ENCODE peak calls at places on chromosomes 5 and 9, in six cellular contexts. One of them, this sample, is unnamed.
A peak's percentile ranks its signal among the peaks of the same experiment; 100 is the strongest.

GRCh38 chr5:100270323-100270771 is 264.8 kb upstream of the FAM174A start:
- DNase-seq in body of pancreas: no peak
- DNase-seq in heart right ventricle: no peak
- DNase-seq in tibial nerve: no peak
- DNase-seq in HCT116: no peak
- DNase-seq in upper lobe of right lung: no peak
- DNase-seq in this sample: no peak

GRCh38 chr5:39205550-39205949 is 13.8 kb downstream of the FYB1 start:
- DNase-seq in tibial nerve: no peak
- DNase-seq in body of pancreas: no peak
- DNase-seq in HCT116: no peak
- DNase-seq in upper lobe of right lung: no peak
- DNase-seq in heart right ventricle: no peak
- DNase-seq in this sample: no peak

GRCh38 chr5:78738693-78739300 is 90.2 kb upstream of the LHFPL2 start:
- DNase-seq in heart right ventricle: no peak
- DNase-seq in upper lobe of right lung: no peak
- DNase-seq in HCT116: no peak
- DNase-seq in body of pancreas: peak; percentile 63
- DNase-seq in tibial nerve: no peak
- DNase-seq in this sample: no peak

GRCh38 chr5:171427318-171428167 is 8.1 kb downstream of the FGF18 start:
- DNase-seq in HCT116: no peak
- DNase-seq in body of pancreas: no peak
- DNase-seq in upper lobe of right lung: peak; percentile 63
- DNase-seq in tibial nerve: no peak
- DNase-seq in heart right ventricle: peak; percentile 84
- DNase-seq in this sample: no peak

GRCh38 chr9:137785704-137786161 is 91.8 kb upstream of the CACNA1B start:
- DNase-seq in heart right ventricle: no peak
- DNase-seq in tibial nerve: no peak
- DNase-seq in upper lobe of right lung: peak; percentile 54
- DNase-seq in body of pancreas: no peak
- DNase-seq in HCT116: no peak
- DNase-seq in this sample: no peak

GRCh38 chr9:5499889-5500398 is 10.4 kb upstream of the PDCD1LG2 start:
- DNase-seq in heart right ventricle: peak; percentile 70
- DNase-seq in tibial nerve: no peak
- DNase-seq in upper lobe of right lung: no peak
- DNase-seq in body of pancreas: peak; percentile 33
- DNase-seq in HCT116: no peak
- DNase-seq in this sample: no peak

GRCh38 chr9:77495834-77496671 is 152.1 kb downstream of the GNA14 start:
- DNase-seq in upper lobe of right lung: no peak
- DNase-seq in HCT116: no peak
- DNase-seq in tibial nerve: no peak
- DNase-seq in body of pancreas: peak; percentile 12
- DNase-seq in heart right ventricle: no peak
- DNase-seq in this sample: no peak

GRCh38 chr5:135547590-135548254 is 12.0 kb upstream of the NEUROG1 start:
- DNase-seq in tibial nerve: no peak
- DNase-seq in body of pancreas: no peak
- DNase-seq in heart right ventricle: no peak
- DNase-seq in upper lobe of right lung: no peak
- DNase-seq in HCT116: no peak
- DNase-seq in this sample: no peak

GRCh38 chr5:108681079-108681921 is 66.4 kb upstream of the FER start:
- DNase-seq in upper lobe of right lung: no peak
- DNase-seq in tibial nerve: no peak
- DNase-seq in heart right ventricle: peak; percentile 59
- DNase-seq in body of pancreas: peak; percentile 62
- DNase-seq in HCT116: peak; percentile 51
- DNase-seq in this sample: peak; percentile 30

GRCh38 chr5:33105521-33105941 is 335.2 kb upstream of the TARS1 start:
- DNase-seq in body of pancreas: no peak
- DNase-seq in heart right ventricle: no peak
- DNase-seq in HCT116: no peak
- DNase-seq in upper lobe of right lung: no peak
- DNase-seq in tibial nerve: no peak
- DNase-seq in this sample: no peak

GRCh38 chr9:132541051-132541450 is 41.4 kb upstream of the BARHL1 start:
- DNase-seq in tibial nerve: no peak
- DNase-seq in body of pancreas: no peak
- DNase-seq in heart right ventricle: no peak
- DNase-seq in upper lobe of right lung: no peak
- DNase-seq in HCT116: no peak
- DNase-seq in this sample: no peak

GRCh38 chr9:95036676-95037075 is 280.8 kb downstream of the FANCC start:
- DNase-seq in heart right ventricle: no peak
- DNase-seq in HCT116: no peak
- DNase-seq in upper lobe of right lung: no peak
- DNase-seq in tibial nerve: no peak
- DNase-seq in body of pancreas: no peak
- DNase-seq in this sample: no peak

DNA sequence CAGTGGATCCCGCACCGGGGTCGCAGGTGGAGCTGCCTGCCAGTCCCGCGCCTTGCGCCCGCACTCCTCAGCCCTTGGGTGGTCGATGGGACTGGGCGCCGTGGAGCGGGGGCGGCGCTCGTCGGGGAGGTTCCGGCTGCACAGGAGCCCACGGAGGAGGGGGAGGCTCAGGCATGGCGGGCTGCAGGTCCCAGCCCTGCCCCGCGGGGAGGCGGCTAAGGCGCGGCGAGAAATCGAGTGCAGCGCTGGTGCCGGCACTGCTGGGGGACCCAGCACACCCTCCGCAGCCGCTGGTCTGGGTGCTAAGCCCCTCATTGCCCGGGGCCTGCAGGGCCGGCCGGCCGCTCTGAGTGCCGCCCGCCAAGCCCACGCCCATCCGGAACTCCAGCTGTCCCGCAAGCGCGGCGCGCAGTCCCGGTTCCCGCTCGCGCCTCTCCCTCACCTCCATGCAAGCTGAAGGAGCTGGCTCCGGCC is 120.6 kb upstream of the MEF2C start:
- DNase-seq in tibial nerve: no peak
- DNase-seq in heart right ventricle: no peak
- DNase-seq in HCT116: no peak
- DNase-seq in body of pancreas: no peak
- DNase-seq in upper lobe of right lung: no peak
- DNase-seq in this sample: no peak
- H3K27ac ChIP-seq in tibial nerve: no peak overlapping the region
- H3K27ac ChIP-seq in heart right ventricle: no peak overlapping the region
- H3K27ac ChIP-seq in HCT116: no peak overlapping the region
- H3K27ac ChIP-seq in body of pancreas: no peak overlapping the region
- H3K27ac ChIP-seq in upper lobe of right lung: no peak overlapping the region
- H3K27ac ChIP-seq in this sample: no peak overlapping the region

DNA sequence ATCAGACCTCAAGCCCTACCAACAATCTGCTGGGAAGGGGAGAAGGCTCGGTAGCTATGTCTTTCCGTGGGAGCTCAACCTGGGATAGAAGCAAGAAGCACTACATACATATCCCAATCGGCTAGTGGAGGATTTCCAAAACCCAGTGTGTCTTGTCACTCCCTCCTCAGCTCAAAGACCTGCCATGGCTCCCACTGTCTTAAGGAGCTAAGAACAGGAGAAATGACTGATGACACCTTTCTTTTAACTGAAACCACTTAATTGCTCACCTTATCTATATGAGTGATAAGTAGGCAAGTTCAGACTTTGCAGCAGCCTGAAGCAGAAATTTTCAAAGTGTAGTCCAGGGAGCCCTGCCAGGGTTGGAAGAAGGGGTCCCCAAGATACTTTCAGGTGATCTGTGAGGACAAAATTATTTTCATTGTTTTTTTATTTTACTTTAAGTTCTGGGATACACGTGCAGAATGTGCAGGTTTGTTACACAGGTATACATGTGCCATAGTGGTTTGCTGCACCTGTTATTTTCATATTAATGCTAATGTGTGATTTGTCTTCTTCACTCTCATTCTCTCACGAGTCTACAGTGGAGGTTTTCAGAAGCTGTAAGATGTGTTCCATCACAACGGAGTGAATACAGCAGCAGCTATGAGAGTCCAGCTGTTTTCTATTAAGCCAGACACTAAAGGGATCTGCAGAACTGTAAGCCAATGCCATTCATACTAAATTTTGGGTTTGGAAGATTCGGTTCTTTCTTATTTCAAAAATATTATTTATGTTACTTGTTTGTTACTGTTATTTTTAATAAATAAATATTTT is 41.4 kb downstream of the PAX5 start:
- DNase-seq in upper lobe of right lung: no peak
- DNase-seq in body of pancreas: no peak
- DNase-seq in tibial nerve: no peak
- DNase-seq in HCT116: no peak
- DNase-seq in heart right ventricle: no peak
- DNase-seq in this sample: no peak
- H3K36me3 ChIP-seq in upper lobe of right lung: no peaks in the 10 kb centered on the region
- H3K36me3 ChIP-seq in body of pancreas: no peaks in the 10 kb centered on the region
- H3K36me3 ChIP-seq in tibial nerve: no peaks in the 10 kb centered on the region
- H3K36me3 ChIP-seq in HCT116: no peaks in the 10 kb centered on the region
- H3K36me3 ChIP-seq in heart right ventricle: no peaks in the 10 kb centered on the region
- H3K36me3 ChIP-seq in this sample: no peaks in the 10 kb centered on the region

DNA sequence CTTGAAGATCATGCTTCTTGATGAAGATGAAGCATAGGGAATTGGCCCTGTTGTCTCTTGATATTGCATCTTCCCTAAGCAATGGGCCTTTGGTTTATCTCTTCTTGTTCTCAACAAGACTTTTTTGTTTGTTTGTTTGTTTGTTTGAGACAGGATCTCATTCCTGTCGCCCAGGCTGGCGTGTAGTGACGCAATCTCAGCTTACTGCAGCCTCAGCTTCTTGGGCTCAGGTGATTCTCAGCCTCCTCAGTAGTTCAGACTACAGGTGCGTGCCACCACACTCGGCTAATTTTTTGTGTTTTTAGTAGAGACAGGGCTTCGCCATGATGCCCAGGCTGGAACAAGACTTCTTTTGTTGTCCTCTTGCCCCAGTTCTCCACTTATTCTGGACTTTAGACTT is 5.2 kb downstream of the TMEFF1 start:
- DNase-seq in body of pancreas: no peak
- DNase-seq in tibial nerve: no peak
- DNase-seq in upper lobe of right lung: no peak
- DNase-seq in HCT116: no peak
- DNase-seq in heart right ventricle: no peak
- DNase-seq in this sample: no peak
- H3K27ac ChIP-seq in body of pancreas: no peak overlapping the region
- H3K27ac ChIP-seq in tibial nerve: no peak overlapping the region
- H3K27ac ChIP-seq in upper lobe of right lung: no peak overlapping the region
- H3K27ac ChIP-seq in HCT116: no peak overlapping the region
- H3K27ac ChIP-seq in heart right ventricle: no peak overlapping the region
- H3K27ac ChIP-seq in this sample: no peak overlapping the region

GRCh38 chr9:15430920-15431844 is 8.5 kb downstream of the SNAPC3 start:
- DNase-seq in tibial nerve: no peak
- DNase-seq in upper lobe of right lung: no peak
- DNase-seq in heart right ventricle: no peak
- DNase-seq in body of pancreas: peak; percentile 42
- DNase-seq in HCT116: no peak
- DNase-seq in this sample: no peak

GRCh38 chr9:15422355-15423327 is at the start of gene SNAPC3:
- DNase-seq in heart right ventricle: peak; percentile 93
- DNase-seq in body of pancreas: peak; percentile 95
- DNase-seq in tibial nerve: peak; percentile 82
- DNase-seq in HCT116: peak; percentile 83
- DNase-seq in upper lobe of right lung: peak; percentile 97
- DNase-seq in this sample: peak; percentile 94

GRCh38 chr9:15423328-15423985 is 781 bp downstream of the SNAPC3 start:
- DNase-seq in body of pancreas: no peak
- DNase-seq in upper lobe of right lung: no peak
- DNase-seq in HCT116: no peak
- DNase-seq in tibial nerve: no peak
- DNase-seq in heart right ventricle: no peak
- DNase-seq in this sample: peak; percentile 60

GRCh38 chr9:15421532-15421931 is 1.1 kb upstream of the SNAPC3 start:
- DNase-seq in HCT116: no peak
- DNase-seq in tibial nerve: no peak
- DNase-seq in upper lobe of right lung: no peak
- DNase-seq in heart right ventricle: no peak
- DNase-seq in body of pancreas: peak; percentile 10
- DNase-seq in this sample: no peak

DNA sequence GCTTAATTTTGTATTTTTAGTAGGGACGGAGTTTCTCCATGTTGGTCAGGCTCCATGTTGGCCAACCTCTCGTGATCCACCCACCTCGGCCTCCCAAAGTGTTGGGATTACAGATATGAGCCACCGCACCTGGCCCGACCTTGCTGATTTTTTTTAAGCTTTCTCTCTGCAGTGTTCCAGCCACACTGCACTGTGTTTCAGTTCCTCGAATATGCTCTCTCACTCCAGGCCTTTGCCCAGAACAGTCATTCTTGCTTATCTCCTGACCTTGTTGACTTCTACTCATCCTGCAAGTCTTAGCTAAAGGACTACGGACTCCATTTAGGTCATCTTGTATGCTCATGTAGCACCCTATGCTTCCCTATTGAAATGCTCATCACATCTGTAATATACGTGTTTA is 3.3 kb downstream of the SNAPC3 start:
- DNase-seq in heart right ventricle: no peak
- DNase-seq in body of pancreas: no peak
- DNase-seq in upper lobe of right lung: no peak
- DNase-seq in tibial nerve: no peak
- DNase-seq in HCT116: no peak
- DNase-seq in this sample: no peak
- H3K36me3 ChIP-seq in heart right ventricle: peaks cover 39% of the 10 kb centered on the region
- H3K36me3 ChIP-seq in body of pancreas: no peaks in the 10 kb centered on the region
- H3K36me3 ChIP-seq in upper lobe of right lung: peaks cover 26% of the 10 kb centered on the region
- H3K36me3 ChIP-seq in tibial nerve: no peaks in the 10 kb centered on the region
- H3K36me3 ChIP-seq in HCT116: peaks cover 22% of the 10 kb centered on the region
- H3K36me3 ChIP-seq in this sample: peaks cover 23% of the 10 kb centered on the region

GRCh38 chr9:98611319-98611718 is 97.4 kb downstream of the GABBR2 start:
- DNase-seq in tibial nerve: no peak
- DNase-seq in heart right ventricle: no peak
- DNase-seq in upper lobe of right lung: no peak
- DNase-seq in body of pancreas: no peak
- DNase-seq in HCT116: no peak
- DNase-seq in this sample: no peak
- H3K27ac ChIP-seq in tibial nerve: no peak overlapping the region
- H3K27ac ChIP-seq in heart right ventricle: no peak overlapping the region
- H3K27ac ChIP-seq in upper lobe of right lung: no peak overlapping the region
- H3K27ac ChIP-seq in body of pancreas: no peak overlapping the region
- H3K27ac ChIP-seq in HCT116: no peak overlapping the region
- H3K27ac ChIP-seq in this sample: no peak overlapping the region

DNA sequence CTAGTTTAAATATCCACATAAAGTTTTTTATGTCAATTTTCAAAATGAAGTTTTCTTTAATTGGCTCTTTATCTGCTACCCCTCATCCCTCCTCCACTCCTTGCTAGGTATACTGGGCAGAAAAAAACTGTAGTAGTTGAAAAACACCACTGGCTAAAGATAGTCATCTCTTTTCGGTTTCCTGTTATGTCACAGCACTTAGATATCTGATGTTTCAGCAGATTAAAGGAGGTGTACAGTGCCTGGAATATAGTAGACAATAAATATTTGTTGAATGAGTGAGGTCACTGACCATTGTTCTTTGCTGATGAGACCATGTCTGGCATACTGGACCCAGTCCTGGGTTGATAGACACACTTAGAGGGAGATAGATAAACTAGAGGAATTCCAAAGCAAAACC is 3.2 kb downstream of the GRPEL2 start:
- DNase-seq in upper lobe of right lung: no peak
- DNase-seq in HCT116: no peak
- DNase-seq in body of pancreas: no peak
- DNase-seq in tibial nerve: no peak
- DNase-seq in heart right ventricle: no peak
- DNase-seq in this sample: peak; percentile 86
- H3K36me3 ChIP-seq in upper lobe of right lung: peaks cover 62% of the 10 kb centered on the region
- H3K36me3 ChIP-seq in HCT116: peaks cover 60% of the 10 kb centered on the region
- H3K36me3 ChIP-seq in body of pancreas: no peaks in the 10 kb centered on the region
- H3K36me3 ChIP-seq in tibial nerve: peaks cover 9% of the 10 kb centered on the region
- H3K36me3 ChIP-seq in heart right ventricle: peaks cover 59% of the 10 kb centered on the region
- H3K36me3 ChIP-seq in this sample: peaks cover 45% of the 10 kb centered on the region

GRCh38 chr5:68682400-68683152 is 411.2 kb upstream of the SLC30A5 start:
- DNase-seq in heart right ventricle: no peak
- DNase-seq in tibial nerve: no peak
- DNase-seq in HCT116: no peak
- DNase-seq in upper lobe of right lung: no peak
- DNase-seq in body of pancreas: peak; percentile 27
- DNase-seq in this sample: no peak
- H3K27ac ChIP-seq in heart right ventricle: no peak overlapping the region
- H3K27ac ChIP-seq in tibial nerve: no peak overlapping the region
- H3K27ac ChIP-seq in HCT116: no peak overlapping the region
- H3K27ac ChIP-seq in upper lobe of right lung: no peak overlapping the region
- H3K27ac ChIP-seq in body of pancreas: no peak overlapping the region
- H3K27ac ChIP-seq in this sample: no peak overlapping the region